ENCODE peak calls at places on chromosome 5, in eight cellular contexts. W is keratinocyte, E is tibial nerve, V is HCT116, Y is neural progenitor cell, S is pancreas, A is spleen, Q is A549. L is an unnamed sample. For H3K9me3, the result is how much of the 10 kb centered on the place peaks cover.

GRCh38 chr5:8953016-8953415 is 592.9 kb downstream of the SEMA5A start:
- DNase-seq in W (no peak), E (no peak), V (no peak), Y (no peak), S (no peak), A (no peak), Q (no peak), L (no peak)

GRCh38 chr5:59099270-59099994 is 516.6 kb downstream of the RAB3C start:
- DNase-seq in W (peak), E (no peak), V (no peak), Y (no peak), S (no peak), A (no peak), Q (peak), L (no peak)

GRCh38 chr5:3179220-3179619 is 416.4 kb upstream of the IRX1 start:
- DNase-seq in W (no peak), E (no peak), V (no peak), Y (peak), S (no peak), A (no peak), Q (no peak), L (no peak)

GRCh38 chr5:14122089-14122488 is 21.1 kb upstream of the TRIO start:
- DNase-seq in W (no peak), E (no peak), V (no peak), Y (no peak), S (no peak), A (no peak), Q (no peak), L (no peak)

GRCh38 chr5:39015743-39016586 is 58.2 kb downstream of the RICTOR start:
- DNase-seq in W (no peak), E (no peak), V (no peak), Y (no peak), S (no peak), A (no peak), Q (peak), L (no peak)

GRCh38 chr5:174418809-174419522 is 305.4 kb upstream of the MSX2 start:
- DNase-seq in W (no peak), E (no peak), V (peak), Y (peak), S (no peak), A (no peak), Q (peak), L (no peak)

GRCh38 chr5:72018158-72018803 is 89.0 kb upstream of the MAP1B start:
- DNase-seq in W (peak), E (no peak), V (peak), Y (peak), S (no peak), A (peak), Q (peak), L (peak)

GRCh38 chr5:116733995-116734716 is 159.5 kb upstream of the SEMA6A start:
- DNase-seq in W (no peak), E (no peak), V (no peak), Y (peak), S (no peak), A (no peak), Q (no peak), L (no peak)

GRCh38 chr5:136864960-136865359 is 499.6 kb upstream of the TRPC7 start:
- DNase-seq in W (no peak), E (no peak), V (no peak), Y (no peak), S (no peak), A (no peak), Q (no peak), L (no peak)

GRCh38 chr5:117657591-117657990 is 1083.0 kb upstream of the SEMA6A start:
- DNase-seq in W (no peak), E (no peak), V (no peak), Y (no peak), S (no peak), A (no peak), Q (no peak), L (no peak)

GRCh38 chr5:32278403-32278802 is 34.3 kb downstream of the MTMR12 start:
- DNase-seq in W (no peak), E (no peak), V (no peak), Y (no peak), S (no peak), A (no peak), Q (no peak), L (no peak)

GRCh38 chr5:33379757-33380156 is 61.0 kb upstream of the TARS1 start:
- DNase-seq in W (peak), E (no peak), V (peak), Y (peak), S (no peak), A (no peak), Q (peak), L (no peak)

GRCh38 chr5:35029333-35029732 is 18.4 kb downstream of the AGXT2 start:
- DNase-seq in W (no peak), E (no peak), V (no peak), Y (no peak), S (no peak), A (no peak), Q (no peak), L (no peak)

GRCh38 chr5:68182094-68182493 is 33.5 kb upstream of the PIK3R1 start:
- DNase-seq in W (no peak), E (no peak), V (no peak), Y (no peak), S (no peak), A (no peak), Q (no peak), L (no peak)

GRCh38 chr5:148733601-148734438 is 79.5 kb upstream of the HTR4 start:
- DNase-seq in W (peak), E (peak), V (peak), Y (peak), S (no peak), A (peak), Q (peak), L (peak)

GRCh38 chr5:79182141-79182540 is 53.8 kb upstream of the JMY start:
- DNase-seq in W (no peak), E (no peak), V (no peak), Y (no peak), S (no peak), A (no peak), Q (no peak), L (no peak)

GRCh38 chr5:38766151-38766550 is 79.7 kb upstream of the OSMR start:
- DNase-seq in W (no peak), E (no peak), V (no peak), Y (no peak), S (no peak), A (no peak), Q (no peak), L (no peak)

GRCh38 chr5:10366310-10367297 is 13.1 kb downstream of the MARCHF6 start:
- DNase-seq in W (no peak), E (no peak), V (no peak), Y (no peak), S (no peak), A (no peak), Q (peak), L (no peak)

GRCh38 chr5:90477073-90477472 is 2.4 kb downstream of the POLR3G start:
- DNase-seq in W (no peak), E (no peak), V (no peak), Y (peak), S (no peak), A (no peak), Q (no peak), L (no peak)

GRCh38 chr5:114308017-114308416 is 53.9 kb upstream of the KCNN2 start:
- DNase-seq in W (no peak), E (no peak), V (no peak), Y (peak), S (no peak), A (no peak), Q (no peak), L (no peak)

GRCh38 chr5:125140855-125141254 is 394.4 kb upstream of the ZNF608 start:
- DNase-seq in W (no peak), E (no peak), V (no peak), Y (peak), S (no peak), A (no peak), Q (peak), L (no peak)

GRCh38 chr5:175589714-175590113 is 68.2 kb upstream of the HRH2 start:
- DNase-seq in W (no peak), E (no peak), V (no peak), Y (no peak), S (no peak), A (no peak), Q (no peak), L (no peak)

GRCh38 chr5:179124853-179125788 is 64.9 kb downstream of the ZNF354C start:
- DNase-seq in W (no peak), E (no peak), V (no peak), Y (no peak), S (no peak), A (peak), Q (no peak), L (no peak)

GRCh38 chr5:57692582-57693487 is 210.2 kb upstream of the ACTBL2 start:
- DNase-seq in W (peak), E (peak), V (peak), Y (peak), S (no peak), A (no peak), Q (peak), L (no peak)

GRCh38 chr5:125870271-125870670 is 552.9 kb upstream of the GRAMD2B start:
- DNase-seq in W (no peak), E (no peak), V (no peak), Y (peak), S (no peak), A (no peak), Q (no peak), L (no peak)

GRCh38 chr5:152723482-152723881 is 318.4 kb upstream of the NMUR2 start:
- DNase-seq in W (no peak), E (no peak), V (no peak), Y (peak), S (no peak), A (no peak), Q (no peak), L (no peak)
- H3K9me3 ChIP-seq in W (under half), E (under half), V (under half), Y (under half), S (under half), A (under half), Q (under half), L (under half)

GRCh38 chr5:16437974-16438373 is 27.6 kb downstream of the ZNF622 start:
- DNase-seq in W (no peak), E (no peak), V (no peak), Y (no peak), S (no peak), A (no peak), Q (peak), L (no peak)
- TF ChIP-seq CTCF in W (peak), E (no peak), V (peak), Y (no peak), S (no peak), A (no peak), Q (peak), L (no peak)

GRCh38 chr5:150587016-150587415 is 53.4 kb upstream of the SYNPO start:
- DNase-seq in W (no peak), E (no peak), V (no peak), Y (no peak), S (no peak), A (no peak), Q (no peak), L (no peak)

GRCh38 chr5:150588495-150588890 is 52.0 kb upstream of the SYNPO start:
- DNase-seq in W (no peak), E (no peak), V (no peak), Y (no peak), S (no peak), A (no peak), Q (no peak), L (no peak)

GRCh38 chr5:150589791-150590601 is 50.5 kb upstream of the SYNPO start:
- DNase-seq in W (no peak), E (peak), V (no peak), Y (peak), S (peak), A (peak), Q (no peak), L (no peak)

GRCh38 chr5:150585781-150586461 is 54.5 kb upstream of the SYNPO start:
- DNase-seq in W (no peak), E (no peak), V (no peak), Y (no peak), S (no peak), A (no peak), Q (no peak), L (no peak)

GRCh38 chr5:150587830-150588494 is 52.5 kb upstream of the SYNPO start:
- DNase-seq in W (no peak), E (no peak), V (no peak), Y (no peak), S (no peak), A (peak), Q (no peak), L (no peak)
- H3K27ac ChIP-seq in W (no peak), E (no peak), V (no peak), Y (no peak), S (no peak), A (no peak), Q (no peak), L (no peak)

GRCh38 chr5:159094745-159095144 is 5.0 kb downstream of the EBF1 start:
- DNase-seq in W (no peak), E (peak), V (peak), Y (peak), S (no peak), A (peak), Q (peak), L (peak)
- H3K9me3 ChIP-seq in W (under half), E (under half), V (under half), Y (under half), S (under half), A (under half), Q (under half), L (under half)

DNA sequence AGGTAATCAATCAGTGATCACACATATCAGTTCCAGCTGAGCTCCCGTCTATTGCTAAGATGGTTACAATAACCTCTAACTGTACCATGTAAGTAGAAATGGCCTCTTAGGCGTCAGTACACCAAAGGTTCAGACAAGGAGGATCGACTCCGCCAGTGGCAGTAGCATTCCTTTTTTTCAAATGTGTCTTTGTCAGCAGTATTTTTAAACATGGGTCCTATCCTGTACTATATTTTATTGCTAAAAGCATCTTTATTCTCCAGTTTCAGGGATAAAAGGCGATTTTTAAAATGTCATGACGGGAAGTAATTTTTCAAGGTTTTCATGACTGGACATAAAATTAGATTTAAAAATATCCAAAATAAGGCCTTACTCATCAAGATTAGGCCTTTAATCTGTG is 64.8 kb upstream of the TBCA start:
- DNase-seq in W (no peak), E (no peak), V (no peak), Y (no peak), S (no peak), A (no peak), Q (no peak), L (no peak)
- TF ChIP-seq CTCF in W (no peak), E (no peak), V (no peak), Y (no peak), S (no peak), A (no peak), Q (no peak), L (no peak)

DNA sequence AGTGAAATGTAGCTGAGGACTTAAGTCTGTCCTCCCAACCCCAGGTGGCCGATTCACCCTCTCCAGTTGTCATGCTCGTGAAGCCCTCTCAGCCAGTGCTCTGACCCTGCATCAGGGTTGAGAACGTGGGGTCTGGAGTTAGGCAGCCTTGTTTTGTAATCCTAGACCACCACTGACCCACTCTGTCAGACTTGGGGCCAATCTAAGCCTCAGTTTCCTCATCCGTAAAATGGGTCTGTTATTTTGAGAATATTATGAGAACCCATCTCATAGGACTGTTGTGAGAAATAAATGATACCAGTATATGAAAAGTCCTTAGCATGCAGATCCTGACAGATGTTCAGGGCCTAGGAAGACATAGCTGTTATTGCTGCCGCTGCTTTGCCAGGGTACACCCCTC is 37.1 kb downstream of the CYFIP2 start:
- DNase-seq in W (no peak), E (no peak), V (no peak), Y (no peak), S (no peak), A (no peak), Q (no peak), L (no peak)
- H3K27ac ChIP-seq in W (no peak), E (no peak), V (no peak), Y (no peak), S (no peak), A (no peak), Q (no peak), L (peak)

GRCh38 chr5:141422742-141423291 is 2.0 kb downstream of the PCDHGA11 start:
- DNase-seq in W (no peak), E (no peak), V (no peak), Y (no peak), S (no peak), A (no peak), Q (no peak), L (no peak)
- H3K9me3 ChIP-seq in W (under half), E (under half), V (under half), Y (half or more), S (under half), A (half or more), Q (half or more), L (half or more)

DNA sequence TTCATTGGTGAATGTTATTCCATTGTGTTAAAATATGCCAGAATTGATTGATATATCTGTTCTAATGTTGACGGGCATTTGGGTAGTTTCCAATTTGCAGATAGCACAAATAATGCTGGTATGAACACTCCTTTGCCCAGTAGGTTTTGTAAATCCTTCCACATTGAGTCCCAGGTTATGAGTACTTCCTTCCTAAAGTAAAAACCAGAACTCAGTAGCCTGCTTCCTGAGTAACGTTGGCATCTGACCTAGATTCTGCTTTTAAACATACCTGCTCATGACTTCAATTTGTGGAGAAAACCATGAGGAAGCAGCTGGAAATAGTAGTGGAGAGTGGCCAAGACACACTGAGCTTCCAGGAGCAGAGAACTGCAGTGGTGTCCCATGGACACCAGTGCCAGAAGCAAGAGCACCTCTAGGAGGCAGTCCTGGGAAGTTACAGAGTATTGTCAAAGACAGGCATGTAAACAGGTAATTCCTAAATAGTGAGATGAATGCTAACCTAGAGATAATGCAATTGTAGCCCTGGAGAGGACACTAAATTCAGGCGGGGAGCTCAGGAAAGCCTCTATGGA is 24.3 kb upstream of the RASGRF2 start:
- DNase-seq in W (no peak), E (no peak), V (no peak), Y (no peak), S (no peak), A (no peak), Q (no peak), L (no peak)
- TF ChIP-seq CTCF in W (peak), E (no peak), V (peak), Y (peak), S (no peak), A (no peak), Q (no peak), L (peak)

GRCh38 chr5:106093149-106093548 is 1577.6 kb downstream of the EFNA5 start:
- DNase-seq in W (no peak), E (no peak), V (no peak), Y (no peak), S (no peak), A (no peak), Q (no peak), L (no peak)

GRCh38 chr5:106097308-106097707 is 1573.4 kb downstream of the EFNA5 start:
- DNase-seq in W (no peak), E (no peak), V (no peak), Y (no peak), S (no peak), A (no peak), Q (no peak), L (no peak)

GRCh38 chr5:106092455-106092854 is 1578.3 kb downstream of the EFNA5 start:
- DNase-seq in W (no peak), E (no peak), V (no peak), Y (no peak), S (no peak), A (no peak), Q (no peak), L (no peak)

GRCh38 chr5:106094836-106095235 is 1575.9 kb downstream of the EFNA5 start:
- DNase-seq in W (no peak), E (no peak), V (no peak), Y (no peak), S (no peak), A (no peak), Q (no peak), L (no peak)

DNA sequence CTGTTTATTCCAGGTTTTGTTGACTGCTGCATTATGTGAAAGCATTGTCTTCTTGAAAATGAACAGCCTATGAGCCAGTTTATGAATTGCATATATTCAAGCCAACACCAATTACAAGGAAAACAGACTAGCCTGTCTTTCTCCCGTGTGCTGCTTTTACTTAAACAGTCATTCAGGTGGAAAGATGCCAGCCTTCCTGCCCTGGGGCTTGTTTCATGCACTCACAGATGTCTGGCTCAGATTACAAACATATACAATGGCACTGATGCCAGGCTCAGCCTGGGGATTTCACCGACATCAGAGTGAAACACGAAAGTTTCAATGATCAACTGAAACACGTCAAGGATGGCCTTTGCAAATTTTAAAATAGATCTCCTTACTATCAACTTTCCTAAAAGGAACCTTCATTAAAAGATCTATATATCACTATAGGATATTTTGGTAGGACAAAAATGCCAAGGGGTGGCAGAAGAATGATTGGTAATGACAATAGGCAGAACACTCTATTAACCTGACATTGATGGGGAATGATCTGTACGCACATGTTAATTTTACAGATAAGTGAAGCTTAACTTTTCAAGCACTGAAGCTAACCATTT is 1576.5 kb downstream of the EFNA5 start:
- DNase-seq in W (peak), E (no peak), V (no peak), Y (no peak), S (no peak), A (no peak), Q (peak), L (no peak)
- H3K27ac ChIP-seq in W (no peak), E (no peak), V (no peak), Y (no peak), S (no peak), A (no peak), Q (no peak), L (no peak)

GRCh38 chr5:76252437-76252836 is 150.6 kb upstream of the IQGAP2 start:
- DNase-seq in W (peak), E (no peak), V (no peak), Y (no peak), S (no peak), A (no peak), Q (no peak), L (no peak)
- H3K9me3 ChIP-seq in W (under half), E (under half), V (under half), Y (under half), S (under half), A (under half), Q (under half), L (under half)

L was measured in CD4-positive, alpha-beta T cell.